ENCODE peak calls at places on chromosome 20, in ten cellular contexts. O is naive thymus-derived CD4-positive, alpha-beta T cell; L is MM.1S; C is PC-9; U is H1; Y is thoracic aorta; D is pancreas; V is uterus; X is fibroblast of lung; Q is mammary epithelial cell. F is an unnamed sample.

GRCh38 chr20:20369353-20370086 is 1.6 kb downstream of the INSM1 start:
- DNase-seq in O (no peak), L (peak; percentile 63), C (no peak), U (peak; percentile 78), Y (no peak), D (peak; percentile 26), V (no peak), X (no peak), Q (peak; percentile 61), F (peak; percentile 82)

GRCh38 chr20:10077081-10077471 is 42.3 kb downstream of the ANKEF1 start:
- DNase-seq in O (no peak), L (no peak), C (no peak), U (peak; percentile 87), Y (no peak), D (no peak), V (no peak), X (no peak), Q (no peak), F (peak; percentile 12)

GRCh38 chr20:43755390-43755789 is 28.6 kb upstream of the GTSF1L start:
- DNase-seq in O (no peak), L (no peak), C (no peak), U (no peak), Y (no peak), D (no peak), V (no peak), X (peak; percentile 54), Q (no peak), F (no peak)

GRCh38 chr20:63751471-63752271 is 12.1 kb downstream of the SLC2A4RG start:
- DNase-seq in O (no peak), L (no peak), C (no peak), U (no peak), Y (no peak), D (no peak), V (no peak), X (no peak), Q (no peak), F (peak; percentile 84)

GRCh38 chr20:46013826-46014516 is 5.3 kb downstream of the MMP9 start:
- DNase-seq in O (peak; percentile 60), L (peak; percentile 68), C (peak; percentile 71), U (peak; percentile 91), Y (no peak), D (peak; percentile 62), V (no peak), X (peak; percentile 37), Q (peak; percentile 51), F (peak; percentile 95)

GRCh38 chr20:44199877-44200276 is 10.7 kb downstream of the OSER1 start:
- DNase-seq in O (no peak), L (no peak), C (no peak), U (peak; percentile 4), Y (no peak), D (no peak), V (no peak), X (no peak), Q (no peak), F (no peak)

GRCh38 chr20:16415079-16415478 is 158.2 kb downstream of the KIF16B start:
- DNase-seq in O (no peak), L (no peak), C (no peak), U (no peak), Y (no peak), D (no peak), V (no peak), X (peak; percentile 22), Q (peak; percentile 63), F (no peak)

GRCh38 chr20:12090920-12091319 is 173.2 kb downstream of the BTBD3 start:
- DNase-seq in O (no peak), L (no peak), C (no peak), U (no peak), Y (no peak), D (no peak), V (no peak), X (no peak), Q (no peak), F (no peak)

GRCh38 chr20:62387219-62387913 is 463 bp downstream of the RPS21 start:
- DNase-seq in O (no peak), L (peak; percentile 19), C (no peak), U (no peak), Y (no peak), D (no peak), V (no peak), X (no peak), Q (no peak), F (no peak)

GRCh38 chr20:11387189-11387754 is 530.4 kb upstream of the BTBD3 start:
- DNase-seq in O (no peak), L (no peak), C (peak; percentile 55), U (no peak), Y (no peak), D (no peak), V (peak; percentile 30), X (peak; percentile 74), Q (peak; percentile 97), F (no peak)

GRCh38 chr20:60295214-60295613 is 337.0 kb downstream of the CDH26 start:
- DNase-seq in O (no peak), L (no peak), C (no peak), U (no peak), Y (no peak), D (no peak), V (no peak), X (no peak), Q (peak; percentile 63), F (no peak)

GRCh38 chr20:50270569-50270968 is 79.9 kb downstream of the CEBPB start:
- DNase-seq in O (no peak), L (no peak), C (no peak), U (no peak), Y (no peak), D (no peak), V (no peak), X (no peak), Q (no peak), F (no peak)
- H3K4me3 ChIP-seq in O (no peak overlapping the region), L (no peak overlapping the region), C (no peak overlapping the region), U (no peak overlapping the region), Y (no peak overlapping the region), D (no peak overlapping the region), V (no peak overlapping the region), X (no peak overlapping the region), Q (no peak overlapping the region), F (no peak overlapping the region)

DNA sequence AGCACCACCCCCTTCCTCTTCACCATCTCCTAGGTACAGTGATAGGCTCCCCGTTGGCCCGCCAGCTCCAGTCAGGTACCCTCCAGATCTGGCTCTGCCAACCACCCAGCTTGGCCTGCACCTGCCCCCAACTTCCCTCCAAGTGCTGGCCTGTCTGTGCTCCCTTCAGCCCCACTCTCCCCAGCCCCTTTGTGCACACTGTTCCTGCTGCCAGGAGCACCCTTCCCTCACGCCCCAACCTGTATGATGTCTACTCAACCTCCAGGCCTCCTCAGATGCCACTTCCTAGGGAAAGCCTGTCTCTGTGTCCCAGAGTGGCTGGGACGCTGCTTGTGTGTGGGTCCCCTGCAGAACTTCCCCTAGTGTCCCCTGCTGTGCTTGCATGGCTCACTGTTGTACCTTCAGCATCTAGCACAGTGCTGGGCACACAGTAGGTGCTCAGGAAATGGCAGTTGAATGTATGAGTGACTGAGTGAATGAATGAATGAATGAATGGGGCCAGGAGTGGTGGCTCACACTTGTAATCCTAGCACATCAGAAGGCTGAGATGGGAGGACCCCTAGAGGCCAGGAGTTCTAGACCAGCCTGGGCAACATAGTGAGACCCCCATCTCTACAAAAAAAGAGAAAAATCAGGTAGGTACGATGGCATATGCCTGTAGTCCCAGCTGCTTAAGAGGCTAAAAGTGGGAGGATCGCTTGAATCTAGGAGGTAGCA is 3.0 kb downstream of the ZBP1 start:
- DNase-seq in O (no peak), L (no peak), C (no peak), U (peak; percentile 31), Y (no peak), D (peak; percentile 2), V (no peak), X (no peak), Q (no peak), F (no peak)
- H3K27me3 ChIP-seq in O (no peaks in the 10 kb centered on the region), L (no peaks in the 10 kb centered on the region), C (no peaks in the 10 kb centered on the region), U (no peaks in the 10 kb centered on the region), Y (no peaks in the 10 kb centered on the region), D (no peaks in the 10 kb centered on the region), V (no peaks in the 10 kb centered on the region), X (no peaks in the 10 kb centered on the region), Q (no peaks in the 10 kb centered on the region), F (no peaks in the 10 kb centered on the region)

GRCh38 chr20:47042464-47042863 is 147.8 kb downstream of the EYA2 start:
- DNase-seq in O (no peak), L (no peak), C (no peak), U (no peak), Y (no peak), D (no peak), V (no peak), X (no peak), Q (no peak), F (no peak)
- H3K4me3 ChIP-seq in O (no peak overlapping the region), L (no peak overlapping the region), C (no peak overlapping the region), U (no peak overlapping the region), Y (no peak overlapping the region), D (no peak overlapping the region), V (no peak overlapping the region), X (no peak overlapping the region), Q (no peak overlapping the region), F (no peak overlapping the region)

GRCh38 chr20:58965270-58966064 is 15.6 kb upstream of the NELFCD start:
- DNase-seq in O (no peak), L (no peak), C (no peak), U (no peak), Y (no peak), D (no peak), V (no peak), X (no peak), Q (no peak), F (peak; percentile 22)
- H3K27me3 ChIP-seq in O (no peaks in the 10 kb centered on the region), L (peaks cover 11% of the 10 kb centered on the region), C (no peaks in the 10 kb centered on the region), U (no peaks in the 10 kb centered on the region), Y (no peaks in the 10 kb centered on the region), D (no peaks in the 10 kb centered on the region), V (no peaks in the 10 kb centered on the region), X (no peaks in the 10 kb centered on the region), Q (peaks cover 2% of the 10 kb centered on the region), F (no peaks in the 10 kb centered on the region)

GRCh38 chr20:31515072-31515774 is 981 bp downstream of the HM13 start:
- DNase-seq in O (no peak), L (no peak), C (no peak), U (no peak), Y (no peak), D (no peak), V (no peak), X (no peak), Q (no peak), F (no peak)

GRCh38 chr20:31516166-31516565 is 1.9 kb downstream of the HM13 start:
- DNase-seq in O (no peak), L (no peak), C (no peak), U (no peak), Y (no peak), D (no peak), V (no peak), X (no peak), Q (no peak), F (no peak)

GRCh38 chr20:31515775-31516107 is 1.5 kb downstream of the HM13 start:
- DNase-seq in O (no peak), L (peak; percentile 85), C (no peak), U (no peak), Y (no peak), D (peak; percentile 45), V (no peak), X (no peak), Q (no peak), F (peak; percentile 33)

GRCh38 chr20:31517373-31517772 is 3.1 kb downstream of the HM13 start:
- DNase-seq in O (no peak), L (no peak), C (peak; percentile 51), U (peak; percentile 60), Y (no peak), D (peak; percentile 72), V (no peak), X (peak; percentile 60), Q (peak; percentile 54), F (peak; percentile 80)

DNA sequence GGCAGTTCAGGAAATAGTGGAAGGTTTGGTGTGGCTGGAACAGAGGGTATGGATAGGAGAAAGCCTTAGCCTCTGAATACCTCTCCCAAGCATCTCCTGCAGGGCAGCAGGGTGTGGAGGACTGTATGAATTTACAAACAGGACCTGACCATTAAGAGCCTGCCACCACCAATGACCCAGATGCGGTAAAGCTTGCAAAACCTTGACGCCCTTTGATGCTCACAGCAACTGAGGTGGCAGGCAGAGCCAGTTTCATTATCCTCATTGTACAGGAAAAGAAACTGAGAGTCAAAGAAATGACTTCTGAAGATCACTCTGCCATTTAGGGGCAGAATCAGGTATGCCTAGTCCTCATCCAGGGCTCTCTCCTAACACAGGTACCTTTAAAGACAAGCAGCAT is 2.4 kb downstream of the HM13 start:
- DNase-seq in O (no peak), L (peak; percentile 79), C (no peak), U (no peak), Y (no peak), D (no peak), V (no peak), X (no peak), Q (no peak), F (no peak)
- H3K4me3 ChIP-seq in O (no peak overlapping the region), L (peak overlapping the region; percentile 95), C (peak overlapping the region; percentile 95), U (no peak overlapping the region), Y (peak overlapping the region; percentile 88), D (no peak overlapping the region), V (no peak overlapping the region), X (no peak overlapping the region), Q (no peak overlapping the region), F (no peak overlapping the region)

F was measured in H7.